ENCODE peak calls at places on chromosomes 5 and 9, in six cellular contexts. C is heart left ventricle, V is GM04504, W is SW 1271, Y is naive B cell, H is GM10248. Q is an unnamed sample.

GRCh38 chr5:152331006-152331405 is 74.1 kb downstream of the NMUR2 start:
- DNase-seq in C (no peak), V (no peak), W (no peak), Y (no peak), H (no peak), Q (no peak)

GRCh38 chr5:145718956-145719355 is 116.2 kb downstream of the PRELID2 start:
- DNase-seq in C (no peak), V (peak), W (peak), Y (no peak), H (no peak), Q (no peak)

GRCh38 chr5:96434201-96434645 is 1.2 kb upstream of the PCSK1 start:
- DNase-seq in C (peak), V (peak), W (no peak), Y (peak), H (peak), Q (peak)

GRCh38 chr5:149267241-149267973 is 4.3 kb upstream of the AFAP1L1 start:
- DNase-seq in C (no peak), V (no peak), W (no peak), Y (no peak), H (no peak), Q (no peak)

GRCh38 chr5:102670224-102670836 is 84.8 kb upstream of the PAM start:
- DNase-seq in C (peak), V (no peak), W (no peak), Y (no peak), H (peak), Q (no peak)

GRCh38 chr5:155343468-155343867 is 329.9 kb downstream of the KIF4B start:
- DNase-seq in C (no peak), V (no peak), W (no peak), Y (no peak), H (no peak), Q (no peak)

GRCh38 chr9:16318516-16319060 is 551.9 kb downstream of the BNC2 start:
- DNase-seq in C (no peak), V (no peak), W (no peak), Y (no peak), H (no peak), Q (no peak)

GRCh38 chr5:60210810-60211209 is 317.3 kb upstream of the PDE4D start:
- DNase-seq in C (no peak), V (no peak), W (no peak), Y (no peak), H (no peak), Q (no peak)

GRCh38 chr9:93116049-93116961 is 17.7 kb downstream of the NINJ1 start:
- DNase-seq in C (peak), V (peak), W (peak), Y (no peak), H (no peak), Q (no peak)

GRCh38 chr5:32710335-32710858 is 724 bp upstream of the NPR3 start:
- DNase-seq in C (peak), V (no peak), W (no peak), Y (no peak), H (peak), Q (no peak)

GRCh38 chr5:35777358-35778087 is 79.2 kb upstream of the IL7R start:
- DNase-seq in C (no peak), V (peak), W (peak), Y (peak), H (peak), Q (peak)

GRCh38 chr5:20514145-20514544 is 526.1 kb upstream of the CDH18 start:
- DNase-seq in C (no peak), V (no peak), W (no peak), Y (no peak), H (no peak), Q (no peak)

GRCh38 chr9:128798896-128799295 is 11.8 kb downstream of the TBC1D13 start:
- DNase-seq in C (no peak), V (no peak), W (no peak), Y (no peak), H (no peak), Q (no peak)

GRCh38 chr5:93328833-93329232 is 252.2 kb downstream of the NR2F1-AS1 start:
- DNase-seq in C (no peak), V (no peak), W (no peak), Y (no peak), H (no peak), Q (peak)

GRCh38 chr9:89185980-89186379 is 7.4 kb upstream of the SHC3 start:
- DNase-seq in C (no peak), V (no peak), W (no peak), Y (no peak), H (no peak), Q (no peak)

GRCh38 chr9:87249029-87249428 is 248.6 kb upstream of the DAPK1 start:
- DNase-seq in C (no peak), V (no peak), W (no peak), Y (no peak), H (no peak), Q (no peak)

GRCh38 chr5:61603211-61603908 is 271.3 kb downstream of the ZSWIM6 start:
- DNase-seq in C (no peak), V (no peak), W (no peak), Y (no peak), H (no peak), Q (no peak)

GRCh38 chr9:6686396-6686795 is 40.9 kb upstream of the GLDC start:
- DNase-seq in C (no peak), V (peak), W (peak), Y (no peak), H (no peak), Q (no peak)

GRCh38 chr9:134287591-134288518 is 38.4 kb upstream of the RXRA start:
- DNase-seq in C (peak), V (no peak), W (no peak), Y (no peak), H (no peak), Q (no peak)

GRCh38 chr5:148443998-148444397 is 60.2 kb downstream of the FBXO38 start:
- DNase-seq in C (no peak), V (peak), W (peak), Y (peak), H (peak), Q (peak)

GRCh38 chr5:132495063-132495671 is 4.6 kb upstream of the IRF1 start:
- DNase-seq in C (peak), V (no peak), W (no peak), Y (no peak), H (no peak), Q (no peak)

GRCh38 chr9:93827545-93828330 is 127.4 kb downstream of the BARX1 start:
- DNase-seq in C (peak), V (peak), W (peak), Y (no peak), H (peak), Q (no peak)

GRCh38 chr9:31394040-31394473 is 990.4 kb upstream of the ACO1 start:
- DNase-seq in C (no peak), V (no peak), W (no peak), Y (no peak), H (peak), Q (peak)

GRCh38 chr9:130200038-130200979 is 28.1 kb downstream of the NCS1 start:
- DNase-seq in C (no peak), V (no peak), W (no peak), Y (no peak), H (no peak), Q (no peak)

GRCh38 chr5:128965011-128965637 is at the start of gene SLC27A6:
- DNase-seq in C (peak), V (no peak), W (no peak), Y (no peak), H (no peak), Q (peak)

GRCh38 chr5:172002310-172002709 is 4.1 kb downstream of the FBXW11 start:
- DNase-seq in C (no peak), V (no peak), W (peak), Y (no peak), H (no peak), Q (no peak)